ENCODE peak calls at places on chromosomes 12 and 14, in eight cellular contexts. A is heart left ventricle, P is stomach, F is prostate gland, M is sigmoid colon, Z is tibial nerve, O is gastrocnemius medialis, B is GM12878. Q is an unnamed sample.

GRCh38 chr14:31879661-31880348 is 197.3 kb upstream of the ARHGAP5 start:
- DNase-seq in P (no peak), F (no peak), B (no peak), A (no peak), M (no peak), O (no peak), Z (no peak), Q (no peak)

GRCh38 chr12:108457006-108457733 is 57.9 kb upstream of the FICD start:
- DNase-seq in F (no peak), Z (no peak), O (no peak), B (peak; percentile 34), P (no peak), M (no peak), A (peak; percentile 16), Q (peak; percentile 9)

GRCh38 chr12:123660328-123660727 is 10.6 kb upstream of the TCTN2 start:
- DNase-seq in A (no peak), Z (no peak), P (no peak), M (no peak), O (no peak), B (no peak), F (no peak), Q (no peak)

GRCh38 chr14:57961793-57962075 is 95.8 kb upstream of the SLC35F4 start:
- DNase-seq in Z (no peak), M (no peak), O (no peak), P (no peak), A (no peak), F (no peak), B (no peak), Q (no peak)

GRCh38 chr14:59688224-59689170 is 111.9 kb upstream of the CCDC175 start:
- DNase-seq in Z (no peak), O (no peak), M (no peak), A (no peak), P (peak; percentile 44), B (no peak), F (no peak), Q (peak; percentile 22)

GRCh38 chr12:65810036-65810435 is 14.2 kb upstream of the HMGA2 start:
- DNase-seq in Z (no peak), P (no peak), B (no peak), M (no peak), O (no peak), F (no peak), A (no peak), Q (no peak)

GRCh38 chr12:69117566-69118266 is 121.7 kb upstream of the CPSF6 start:
- DNase-seq in P (no peak), M (no peak), B (no peak), A (no peak), O (no peak), Z (no peak), F (no peak), Q (no peak)

GRCh38 chr12:96000858-96001257 is 4.7 kb upstream of the HAL start:
- DNase-seq in F (no peak), M (no peak), P (no peak), A (no peak), B (no peak), Z (no peak), O (no peak), Q (no peak)

GRCh38 chr12:15662303-15662980 is 126.7 kb downstream of the EPS8 start:
- DNase-seq in P (no peak), M (no peak), O (no peak), F (no peak), A (no peak), B (no peak), Z (no peak), Q (no peak)

DNA sequence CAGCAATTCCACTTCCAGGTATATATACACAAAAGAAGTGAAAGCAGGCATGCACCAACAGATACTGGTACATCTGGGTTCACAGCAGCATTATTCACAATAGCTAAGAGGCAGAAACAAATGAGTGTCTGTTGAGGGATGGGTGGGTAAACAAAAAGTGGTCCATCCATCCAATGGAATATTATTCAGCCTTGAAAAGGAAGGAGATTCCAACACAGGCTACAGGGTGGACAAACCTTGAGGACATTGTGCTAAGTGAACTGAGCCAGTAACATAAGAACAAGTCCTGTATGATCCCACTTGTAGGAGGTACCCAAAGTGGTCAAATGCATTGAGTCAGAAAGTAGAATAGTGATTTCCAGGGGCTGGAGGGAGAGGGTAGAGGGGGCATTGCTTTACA is 27.6 kb upstream of the BEGAIN start:
- DNase-seq in O (no peak), M (no peak), A (no peak), P (no peak), B (no peak), F (no peak), Z (no peak), Q (no peak)
- H3K27me3 ChIP-seq in O (peaks cover 2% of the 10 kb centered on the region), M (no peaks in the 10 kb centered on the region), A (no peaks in the 10 kb centered on the region), P (no peaks in the 10 kb centered on the region), B (peaks cover 4% of the 10 kb centered on the region), F (no peaks in the 10 kb centered on the region), Z (no peaks in the 10 kb centered on the region), Q (no peaks in the 10 kb centered on the region)

GRCh38 chr12:21337959-21338704 is 3.4 kb upstream of the SLCO1A2 start:
- DNase-seq in F (no peak), O (no peak), M (no peak), A (no peak), B (no peak), Z (no peak), P (no peak), Q (no peak)

GRCh38 chr12:21336656-21337055 is 1.9 kb upstream of the SLCO1A2 start:
- DNase-seq in B (no peak), P (no peak), A (no peak), O (no peak), F (peak; percentile 60), M (no peak), Z (no peak), Q (no peak)

GRCh38 chr12:21337453-21337852 is 2.7 kb upstream of the SLCO1A2 start:
- DNase-seq in Z (no peak), B (no peak), F (no peak), P (no peak), O (no peak), M (no peak), A (no peak), Q (no peak)

GRCh38 chr12:21334771-21335325 is at the start of gene SLCO1A2:
- DNase-seq in O (no peak), Z (no peak), P (no peak), F (no peak), B (no peak), A (no peak), M (no peak), Q (no peak)

DNA sequence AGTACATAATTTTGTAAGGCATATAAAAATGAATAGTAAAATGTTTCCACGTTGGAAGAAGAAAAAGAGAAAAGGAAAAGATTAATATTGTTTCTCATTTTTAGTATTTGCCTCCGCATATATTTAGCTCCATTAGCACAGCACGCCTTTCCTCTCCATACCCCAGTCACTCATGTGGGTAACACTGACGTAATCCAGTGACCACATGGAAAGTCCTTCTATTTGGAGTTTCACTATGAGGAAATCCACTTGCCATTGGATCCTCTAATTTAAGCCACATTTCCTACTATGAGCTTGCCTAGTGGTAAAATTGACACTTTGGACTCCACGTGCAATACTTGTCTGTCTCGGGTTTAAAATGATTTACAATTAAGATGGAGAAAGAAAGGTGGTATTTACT is 5.7 kb upstream of the SLCO1A2 start:
- DNase-seq in M (no peak), Z (no peak), B (no peak), O (no peak), F (no peak), A (no peak), P (no peak), Q (no peak)
- TF ChIP-seq POLR2A in M (no peak), Z (no peak), B (no peak), O (no peak), F (no peak), A (no peak), P (no peak), Q (no peak)

GRCh38 chr12:130134563-130134915 is 27.7 kb upstream of the FZD10 start:
- DNase-seq in B (no peak), A (no peak), O (no peak), P (no peak), M (no peak), Z (no peak), F (no peak), Q (no peak)
- H3K27me3 ChIP-seq in B (no peaks in the 10 kb centered on the region), A (peaks cover 5% of the 10 kb centered on the region), O (no peaks in the 10 kb centered on the region), P (peaks cover 4% of the 10 kb centered on the region), M (peaks cover 23% of the 10 kb centered on the region), Z (no peaks in the 10 kb centered on the region), F (peaks cover 1% of the 10 kb centered on the region), Q (no peaks in the 10 kb centered on the region)

GRCh38 chr12:94649349-94650142 is 811 bp downstream of the TMCC3 start:
- DNase-seq in B (no peak), Z (no peak), P (peak; percentile 64), O (peak; percentile 55), M (peak; percentile 72), A (peak; percentile 52), F (peak; percentile 24), Q (peak; percentile 34)
- TF ChIP-seq POLR2A in B (no peak), Z (no peak), P (no peak), O (peak; percentile 5), M (no peak), A (no peak), F (no peak), Q (no peak)

GRCh38 chr12:49533331-49533730 is 5.5 kb upstream of the KCNH3 start:
- DNase-seq in A (no peak), F (no peak), B (no peak), M (peak; percentile 24), O (no peak), Z (no peak), P (peak; percentile 28), Q (no peak)

GRCh38 chr12:49536526-49537195 is 2.2 kb upstream of the KCNH3 start:
- DNase-seq in O (no peak), A (no peak), P (peak; percentile 14), F (no peak), Z (no peak), M (peak; percentile 40), B (no peak), Q (no peak)

GRCh38 chr12:49537231-49537708 is 1.6 kb upstream of the KCNH3 start:
- DNase-seq in Z (no peak), F (no peak), A (no peak), M (no peak), O (no peak), P (peak; percentile 22), B (no peak), Q (no peak)

GRCh38 chr12:49535921-49536525 is 2.8 kb upstream of the KCNH3 start:
- DNase-seq in A (no peak), B (no peak), P (peak; percentile 19), O (no peak), M (peak; percentile 46), F (no peak), Z (no peak), Q (no peak)

GRCh38 chr12:49534806-49535278 is 4.0 kb upstream of the KCNH3 start:
- DNase-seq in F (no peak), O (no peak), B (no peak), M (peak; percentile 37), Z (no peak), A (no peak), P (peak; percentile 5), Q (no peak)
- H3K27me3 ChIP-seq in F (no peaks in the 10 kb centered on the region), O (peaks cover 32% of the 10 kb centered on the region), B (peaks cover 10% of the 10 kb centered on the region), M (peaks cover 58% of the 10 kb centered on the region), Z (peaks cover 2% of the 10 kb centered on the region), A (peaks cover 4% of the 10 kb centered on the region), P (peaks cover 4% of the 10 kb centered on the region), Q (no peaks in the 10 kb centered on the region)